ENCODE peak calls at places on chromosomes 13 and 19, in six cellular contexts. One of them, this sample, is unnamed.

GRCh38 chr13:26965976-26966375 is 205.4 kb upstream of the GPR12 start:
- DNase-seq in neural crest cell: no peak
- DNase-seq in stimulated activated CD8-positive, alpha-beta memory T cell treated with anti-CD3 and anti-CD28 coated beads, Interleukin-4, amount 100 ng/mL, for 4 hours: no peak
- DNase-seq in iris pigment epithelial cell: peak
- DNase-seq in activated CD4-positive, alpha-beta T cell treated with anti-CD3 and anti-CD28 coated beads, Interleukin-2, amount 50 U/mL, for 48 hours: no peak
- DNase-seq in HS-27A: no peak
- DNase-seq in this sample: no peak

GRCh38 chr13:35699805-35700204 is 223.3 kb upstream of the MAB21L1 start:
- DNase-seq in neural crest cell: no peak
- DNase-seq in stimulated activated CD8-positive, alpha-beta memory T cell treated with anti-CD3 and anti-CD28 coated beads, Interleukin-4, amount 100 ng/mL, for 4 hours: no peak
- DNase-seq in iris pigment epithelial cell: peak
- DNase-seq in activated CD4-positive, alpha-beta T cell treated with anti-CD3 and anti-CD28 coated beads, Interleukin-2, amount 50 U/mL, for 48 hours: no peak
- DNase-seq in HS-27A: no peak
- DNase-seq in this sample: no peak

GRCh38 chr19:30556230-30556711 is 184.1 kb downstream of the ZNF536 start:
- DNase-seq in neural crest cell: no peak
- DNase-seq in stimulated activated CD8-positive, alpha-beta memory T cell treated with anti-CD3 and anti-CD28 coated beads, Interleukin-4, amount 100 ng/mL, for 4 hours: no peak
- DNase-seq in iris pigment epithelial cell: no peak
- DNase-seq in activated CD4-positive, alpha-beta T cell treated with anti-CD3 and anti-CD28 coated beads, Interleukin-2, amount 50 U/mL, for 48 hours: no peak
- DNase-seq in HS-27A: no peak
- DNase-seq in this sample: peak

GRCh38 chr19:52273301-52273700 is 3.9 kb downstream of the ZNF766 start:
- DNase-seq in neural crest cell: no peak
- DNase-seq in stimulated activated CD8-positive, alpha-beta memory T cell treated with anti-CD3 and anti-CD28 coated beads, Interleukin-4, amount 100 ng/mL, for 4 hours: no peak
- DNase-seq in iris pigment epithelial cell: no peak
- DNase-seq in activated CD4-positive, alpha-beta T cell treated with anti-CD3 and anti-CD28 coated beads, Interleukin-2, amount 50 U/mL, for 48 hours: no peak
- DNase-seq in HS-27A: no peak
- DNase-seq in this sample: no peak

GRCh38 chr13:51432576-51432975 is 20.3 kb downstream of the INTS6 start:
- DNase-seq in neural crest cell: no peak
- DNase-seq in stimulated activated CD8-positive, alpha-beta memory T cell treated with anti-CD3 and anti-CD28 coated beads, Interleukin-4, amount 100 ng/mL, for 4 hours: no peak
- DNase-seq in iris pigment epithelial cell: no peak
- DNase-seq in activated CD4-positive, alpha-beta T cell treated with anti-CD3 and anti-CD28 coated beads, Interleukin-2, amount 50 U/mL, for 48 hours: no peak
- DNase-seq in HS-27A: no peak
- DNase-seq in this sample: no peak

GRCh38 chr19:39363909-39364457 is 21.8 kb downstream of the SAMD4B start:
- DNase-seq in neural crest cell: no peak
- DNase-seq in stimulated activated CD8-positive, alpha-beta memory T cell treated with anti-CD3 and anti-CD28 coated beads, Interleukin-4, amount 100 ng/mL, for 4 hours: no peak
- DNase-seq in iris pigment epithelial cell: peak
- DNase-seq in activated CD4-positive, alpha-beta T cell treated with anti-CD3 and anti-CD28 coated beads, Interleukin-2, amount 50 U/mL, for 48 hours: no peak
- DNase-seq in HS-27A: no peak
- DNase-seq in this sample: no peak

GRCh38 chr19:45177817-45178261 is at the start of gene TRAPPC6A:
- DNase-seq in neural crest cell: no peak
- DNase-seq in stimulated activated CD8-positive, alpha-beta memory T cell treated with anti-CD3 and anti-CD28 coated beads, Interleukin-4, amount 100 ng/mL, for 4 hours: no peak
- DNase-seq in iris pigment epithelial cell: peak
- DNase-seq in activated CD4-positive, alpha-beta T cell treated with anti-CD3 and anti-CD28 coated beads, Interleukin-2, amount 50 U/mL, for 48 hours: no peak
- DNase-seq in HS-27A: peak
- DNase-seq in this sample: no peak

GRCh38 chr13:40706439-40706838 is 40.0 kb upstream of the FOXO1 start:
- DNase-seq in neural crest cell: no peak
- DNase-seq in stimulated activated CD8-positive, alpha-beta memory T cell treated with anti-CD3 and anti-CD28 coated beads, Interleukin-4, amount 100 ng/mL, for 4 hours: no peak
- DNase-seq in iris pigment epithelial cell: no peak
- DNase-seq in activated CD4-positive, alpha-beta T cell treated with anti-CD3 and anti-CD28 coated beads, Interleukin-2, amount 50 U/mL, for 48 hours: no peak
- DNase-seq in HS-27A: no peak
- DNase-seq in this sample: no peak

GRCh38 chr19:43505941-43506340 is 1.4 kb upstream of the PHLDB3 start:
- DNase-seq in neural crest cell: no peak
- DNase-seq in stimulated activated CD8-positive, alpha-beta memory T cell treated with anti-CD3 and anti-CD28 coated beads, Interleukin-4, amount 100 ng/mL, for 4 hours: no peak
- DNase-seq in iris pigment epithelial cell: no peak
- DNase-seq in activated CD4-positive, alpha-beta T cell treated with anti-CD3 and anti-CD28 coated beads, Interleukin-2, amount 50 U/mL, for 48 hours: no peak
- DNase-seq in HS-27A: no peak
- DNase-seq in this sample: no peak

GRCh38 chr19:3135961-3136683 is at the start of gene GNA15:
- DNase-seq in neural crest cell: no peak
- DNase-seq in stimulated activated CD8-positive, alpha-beta memory T cell treated with anti-CD3 and anti-CD28 coated beads, Interleukin-4, amount 100 ng/mL, for 4 hours: no peak
- DNase-seq in iris pigment epithelial cell: no peak
- DNase-seq in activated CD4-positive, alpha-beta T cell treated with anti-CD3 and anti-CD28 coated beads, Interleukin-2, amount 50 U/mL, for 48 hours: peak
- DNase-seq in HS-27A: no peak
- DNase-seq in this sample: no peak

GRCh38 chr19:30564551-30565011 is 192.4 kb downstream of the ZNF536 start:
- DNase-seq in neural crest cell: no peak
- DNase-seq in stimulated activated CD8-positive, alpha-beta memory T cell treated with anti-CD3 and anti-CD28 coated beads, Interleukin-4, amount 100 ng/mL, for 4 hours: no peak
- DNase-seq in iris pigment epithelial cell: no peak
- DNase-seq in activated CD4-positive, alpha-beta T cell treated with anti-CD3 and anti-CD28 coated beads, Interleukin-2, amount 50 U/mL, for 48 hours: no peak
- DNase-seq in HS-27A: no peak
- DNase-seq in this sample: no peak

This sample was measured in NCI-H526 treated with DMSO at 0.1 percent for 48 hours.